ENCODE peak calls at places on chromosomes 7 and 10, in nine cellular contexts. Q, Z, N, O, T, C, W, R and M are unnamed samples.
A peak's percentile ranks its signal among the peaks of the same experiment; 100 is the strongest.

GRCh38 chr7:151462306-151462779 is 22.4 kb upstream of the CRYGN start:
- DNase-seq in O (no peak), W (no peak), T (no peak), Z (no peak), N (no peak), C (no peak), R (no peak), Q (no peak), M (no peak)

GRCh38 chr7:106346167-106346677 is 61.4 kb upstream of the NAMPT start:
- DNase-seq in W (no peak), R (no peak), T (no peak), N (no peak), Z (no peak), Q (no peak), C (no peak), O (no peak), M (no peak)

GRCh38 chr7:15175103-15175502 is 272.6 kb upstream of the DGKB start:
- DNase-seq in Q (no peak), N (no peak), T (no peak), Z (no peak), C (no peak), O (no peak), W (no peak), R (no peak), M (no peak)

GRCh38 chr10:22103701-22104100 is 100.2 kb upstream of the DNAJC1 start:
- DNase-seq in W (no peak), T (no peak), C (no peak), O (no peak), R (no peak), Q (peak; percentile 6), Z (peak; percentile 15), N (peak; percentile 53), M (no peak)

GRCh38 chr10:70183304-70183703 is 13.0 kb upstream of the SAR1A start:
- DNase-seq in R (no peak), O (no peak), C (no peak), N (no peak), W (no peak), T (no peak), Q (no peak), Z (no peak), M (no peak)

GRCh38 chr7:50481867-50482266 is 31.7 kb upstream of the FIGNL1 start:
- DNase-seq in C (no peak), O (no peak), T (no peak), R (no peak), Z (no peak), Q (no peak), W (no peak), N (no peak), M (no peak)

GRCh38 chr7:140033779-140034363 is 28.9 kb downstream of the PARP12 start:
- DNase-seq in R (no peak), T (no peak), Q (no peak), N (no peak), O (no peak), W (no peak), Z (no peak), C (no peak), M (no peak)

GRCh38 chr10:78579995-78580394 is 488.8 kb upstream of the ZMIZ1 start:
- DNase-seq in N (peak; percentile 68), W (no peak), O (no peak), R (peak; percentile 87), C (peak; percentile 34), Z (no peak), Q (no peak), T (no peak), M (peak; percentile 25)

GRCh38 chr7:138755331-138755747 is 42.5 kb upstream of the TMEM213 start:
- DNase-seq in Z (no peak), C (no peak), Q (peak; percentile 10), N (peak; percentile 53), R (no peak), T (no peak), W (peak; percentile 26), O (no peak), M (no peak)

GRCh38 chr7:85237721-85238120 is 50.9 kb upstream of the SEMA3D start:
- DNase-seq in R (no peak), Q (no peak), W (no peak), Z (no peak), N (no peak), O (no peak), T (no peak), C (no peak), M (no peak)

GRCh38 chr10:102759497-102760210 is 15.9 kb downstream of the WBP1L start:
- DNase-seq in N (no peak), W (no peak), Z (no peak), O (no peak), Q (no peak), T (no peak), R (no peak), C (no peak), M (no peak)